ENCODE peak calls at places on chromosomes 3 and 15, in ten cellular contexts. N, G, R, H, B, P, J, X, W and A are unnamed samples.

GRCh38 chr15:70286110-70286806 is 188.5 kb upstream of the TLE3 start:
- DNase-seq in G (no peak), W (no peak), R (no peak), X (no peak), J (no peak), H (no peak), N (no peak), B (no peak), P (no peak), A (peak)

GRCh38 chr3:84536916-84537315 is 421.9 kb upstream of the CADM2 start:
- DNase-seq in P (no peak), G (no peak), W (no peak), J (no peak), R (no peak), X (no peak), N (no peak), B (no peak), H (no peak), A (no peak)

GRCh38 chr3:11238057-11238456 is 34.1 kb upstream of the ATG7 start:
- DNase-seq in R (no peak), B (no peak), P (peak), J (peak), X (no peak), N (no peak), H (no peak), W (no peak), G (no peak), A (no peak)

GRCh38 chr3:176167272-176167671 is 1030.0 kb downstream of the TBL1XR1 start:
- DNase-seq in B (no peak), P (no peak), W (no peak), R (no peak), H (no peak), N (no peak), X (no peak), G (no peak), J (no peak), A (no peak)

GRCh38 chr3:121979734-121980449 is 42.2 kb downstream of the ILDR1 start:
- DNase-seq in P (no peak), J (no peak), H (no peak), B (no peak), R (no peak), N (no peak), W (no peak), G (no peak), X (no peak), A (no peak)

GRCh38 chr3:193040836-193041672 is 123.4 kb upstream of the MB21D2 start:
- DNase-seq in H (no peak), J (no peak), G (no peak), R (no peak), B (no peak), X (peak), N (no peak), W (peak), P (peak), A (no peak)

GRCh38 chr15:51973220-51973619 is 1.6 kb upstream of the LEO1 start:
- DNase-seq in P (no peak), G (no peak), N (no peak), B (no peak), X (no peak), J (no peak), W (no peak), H (no peak), R (no peak), A (no peak)

GRCh38 chr3:4750306-4751056 is 228.8 kb upstream of the BHLHE40 start:
- DNase-seq in P (no peak), H (no peak), W (no peak), G (no peak), R (no peak), X (no peak), N (peak), B (peak), J (peak), A (no peak)

GRCh38 chr15:70605606-70606410 is 157.6 kb downstream of the UACA start:
- DNase-seq in X (no peak), N (peak), J (no peak), B (peak), R (peak), G (no peak), H (no peak), P (peak), W (no peak), A (peak)

GRCh38 chr3:134753999-134754742 is 40.9 kb upstream of the EPHB1 start:
- DNase-seq in R (no peak), B (no peak), P (no peak), W (no peak), X (no peak), H (no peak), G (no peak), J (no peak), N (no peak), A (no peak)

GRCh38 chr3:53789459-53789858 is 56.8 kb downstream of the CHDH start:
- DNase-seq in P (no peak), G (no peak), N (no peak), R (no peak), W (no peak), X (no peak), H (no peak), J (no peak), B (no peak), A (no peak)

GRCh38 chr15:55255714-55256113 is 33.9 kb downstream of the RAB27A start:
- DNase-seq in P (no peak), X (peak), N (no peak), B (no peak), R (no peak), W (no peak), H (no peak), J (no peak), G (no peak), A (no peak)

GRCh38 chr3:13548696-13549512 is at the start of gene FBLN2:
- DNase-seq in B (no peak), H (no peak), G (no peak), J (peak), N (no peak), X (peak), P (peak), W (no peak), R (no peak), A (no peak)

GRCh38 chr15:56568466-56569167 is 103.7 kb upstream of the MNS1 start:
- DNase-seq in G (no peak), H (no peak), X (no peak), W (no peak), P (no peak), J (no peak), N (no peak), B (no peak), R (no peak), A (no peak)

GRCh38 chr15:41180206-41180789 is 50.3 kb downstream of the EXD1 start:
- DNase-seq in W (no peak), X (no peak), H (no peak), B (no peak), R (no peak), G (no peak), P (no peak), N (no peak), J (no peak), A (no peak)

GRCh38 chr3:39870706-39871105 is 61.3 kb downstream of the MYRIP start:
- DNase-seq in W (no peak), X (no peak), R (no peak), P (no peak), N (no peak), G (no peak), H (no peak), J (no peak), B (no peak), A (no peak)

GRCh38 chr3:157130881-157131251 is 29.1 kb downstream of the CCNL1 start:
- DNase-seq in X (no peak), J (no peak), W (no peak), H (no peak), P (no peak), G (no peak), B (no peak), N (no peak), R (no peak), A (no peak)

GRCh38 chr3:108603689-108604088 is 14.2 kb downstream of the DZIP3 start:
- DNase-seq in J (no peak), R (no peak), W (peak), G (no peak), P (no peak), N (no peak), X (no peak), H (peak), B (no peak), A (no peak)

GRCh38 chr15:47185222-47185800 is 532.0 kb upstream of the SEMA6D start:
- DNase-seq in R (no peak), H (no peak), G (no peak), X (no peak), J (no peak), P (no peak), W (no peak), N (no peak), B (no peak), A (no peak)

GRCh38 chr15:75947117-75947516 is 43.4 kb downstream of the FBXO22 start:
- DNase-seq in J (peak), G (no peak), X (peak), P (peak), B (no peak), N (no peak), W (no peak), H (no peak), R (no peak), A (no peak)

GRCh38 chr3:58266577-58266976 is 29.0 kb downstream of the ABHD6 start:
- DNase-seq in R (no peak), J (no peak), G (no peak), W (no peak), P (no peak), H (no peak), B (no peak), N (peak), X (no peak), A (no peak)

GRCh38 chr3:96959902-96960596 is 145.7 kb downstream of the EPHA6 start:
- DNase-seq in R (no peak), X (peak), W (no peak), J (no peak), G (no peak), N (no peak), P (no peak), H (no peak), B (no peak), A (no peak)

GRCh38 chr15:62734706-62735105 is 307.8 kb upstream of the TPM1 start:
- DNase-seq in H (no peak), X (no peak), N (no peak), B (no peak), P (no peak), J (no peak), R (no peak), G (no peak), W (no peak), A (no peak)

GRCh38 chr3:1439395-1439794 is 346.6 kb downstream of the CNTN6 start:
- DNase-seq in G (no peak), X (no peak), R (no peak), W (no peak), N (no peak), P (no peak), B (no peak), J (no peak), H (no peak), A (no peak)

GRCh38 chr3:168040624-168041208 is 55.0 kb downstream of the GOLIM4 start:
- DNase-seq in B (no peak), P (no peak), H (no peak), G (no peak), W (no peak), R (no peak), N (no peak), X (peak), J (peak), A (no peak)

GRCh38 chr15:40500584-40501330 is 30.0 kb downstream of the CHST14 start:
- DNase-seq in B (no peak), W (no peak), P (no peak), H (no peak), R (no peak), X (no peak), G (no peak), J (peak), N (no peak), A (no peak)

GRCh38 chr15:88655780-88656488 is 17.1 kb downstream of the ISG20 start:
- DNase-seq in G (no peak), H (no peak), B (no peak), J (no peak), X (no peak), P (no peak), R (no peak), W (no peak), N (no peak), A (no peak)

GRCh38 chr15:101105059-101105851 is 146.6 kb downstream of the CHSY1 start:
- DNase-seq in B (no peak), H (no peak), G (no peak), W (no peak), P (no peak), X (no peak), N (no peak), R (no peak), J (peak), A (no peak)

GRCh38 chr3:177213806-177214528 is 16.7 kb upstream of the TBL1XR1 start:
- DNase-seq in G (no peak), X (no peak), J (peak), N (no peak), H (no peak), P (no peak), R (no peak), B (no peak), W (no peak), A (no peak)

GRCh38 chr3:57958642-57959406 is 49.4 kb upstream of the FLNB start:
- DNase-seq in B (no peak), J (no peak), G (no peak), H (no peak), P (no peak), W (no peak), X (peak), R (no peak), N (no peak), A (no peak)

GRCh38 chr15:50257924-50258323 is 7.6 kb downstream of the HDC start:
- DNase-seq in J (peak), P (peak), X (no peak), N (no peak), W (no peak), R (no peak), G (no peak), H (no peak), B (no peak), A (peak)

GRCh38 chr3:60403866-60404265 is 847.4 kb downstream of the FHIT start:
- DNase-seq in W (no peak), R (no peak), J (no peak), H (no peak), B (no peak), G (no peak), P (no peak), X (no peak), N (no peak), A (no peak)

GRCh38 chr15:91685436-91685835 is 168.1 kb upstream of the SLCO3A1 start:
- DNase-seq in J (no peak), G (no peak), B (no peak), X (no peak), H (no peak), N (no peak), R (no peak), P (no peak), W (no peak), A (no peak)

GRCh38 chr3:51929420-51930003 is 12.2 kb downstream of the RRP9 start:
- DNase-seq in J (peak), N (no peak), P (no peak), R (no peak), G (no peak), W (no peak), B (no peak), H (no peak), X (no peak), A (no peak)

GRCh38 chr15:67043939-67044771 is 21.2 kb upstream of the SMAD3 start:
- DNase-seq in B (no peak), X (no peak), G (no peak), P (no peak), W (no peak), R (no peak), J (no peak), N (no peak), H (no peak), A (no peak)

GRCh38 chr15:31482122-31482922 is 155.7 kb downstream of the KLF13 start:
- DNase-seq in N (no peak), B (no peak), W (no peak), J (no peak), R (no peak), H (no peak), X (no peak), G (no peak), P (no peak), A (peak)

GRCh38 chr15:81480645-81481053 is 106.6 kb upstream of the TMC3 start:
- DNase-seq in H (peak), X (peak), W (peak), N (peak), P (peak), G (no peak), J (peak), B (no peak), R (peak), A (no peak)

GRCh38 chr3:11711826-11712225 is 68.1 kb upstream of the VGLL4 start:
- DNase-seq in P (no peak), X (no peak), J (no peak), G (no peak), R (no peak), H (no peak), W (no peak), N (no peak), B (peak), A (no peak)

GRCh38 chr3:115626711-115627110 is 3.4 kb downstream of the GAP43 start:
- DNase-seq in H (no peak), J (no peak), R (no peak), B (no peak), W (no peak), X (no peak), N (no peak), P (no peak), G (no peak), A (no peak)